ENCODE peak calls at places on chromosomes 1 and 21, in four cellular contexts. I is HCT116; L is naive thymus-derived CD4-positive, alpha-beta T cell; P is PC-3. X is an unnamed sample.

GRCh38 chr1:190667914-190668313 is 190.2 kb upstream of the BRINP3 start:
- DNase-seq in I (no peak), L (no peak), P (no peak), X (no peak)

GRCh38 chr1:52634111-52634510 is 1.1 kb downstream of the SHISAL2A start:
- DNase-seq in I (no peak), L (no peak), P (no peak), X (no peak)

GRCh38 chr1:65165269-65166002 is 17.4 kb downstream of the AK4 start:
- DNase-seq in I (no peak), L (no peak), P (no peak), X (no peak)

GRCh38 chr1:161502641-161503393 is 2.4 kb upstream of the FCGR2A start:
- DNase-seq in I (no peak), L (no peak), P (peak; percentile 71), X (no peak)

GRCh38 chr1:77156214-77156613 is 63.0 kb downstream of the PIGK start:
- DNase-seq in I (no peak), L (no peak), P (no peak), X (no peak)

GRCh38 chr1:48916121-48917069 is 139.7 kb upstream of the BEND5 start:
- DNase-seq in I (peak; percentile 8), L (no peak), P (peak; percentile 78), X (no peak)

GRCh38 chr1:26696191-26696644 is 403 bp downstream of the ARID1A start:
- DNase-seq in I (no peak), L (no peak), P (no peak), X (no peak)

GRCh38 chr1:41924911-41925310 is 6.2 kb upstream of the HIVEP3 start:
- DNase-seq in I (no peak), L (no peak), P (peak; percentile 60), X (no peak)

GRCh38 chr21:29499734-29500343 is 201.1 kb downstream of the BACH1 start:
- DNase-seq in I (peak; percentile 32), L (no peak), P (peak; percentile 67), X (no peak)

GRCh38 chr1:43307458-43308158 is 6.8 kb downstream of the TIE1 start:
- DNase-seq in I (no peak), L (no peak), P (no peak), X (no peak)

GRCh38 chr1:7564097-7564496 is 207.0 kb upstream of the VAMP3 start:
- DNase-seq in I (no peak), L (no peak), P (no peak), X (no peak)
- H3K4me1 ChIP-seq in I (no peaks in the 10 kb centered on the region), L (no peaks in the 10 kb centered on the region), P (no peaks in the 10 kb centered on the region), X (no peaks in the 10 kb centered on the region)

DNA sequence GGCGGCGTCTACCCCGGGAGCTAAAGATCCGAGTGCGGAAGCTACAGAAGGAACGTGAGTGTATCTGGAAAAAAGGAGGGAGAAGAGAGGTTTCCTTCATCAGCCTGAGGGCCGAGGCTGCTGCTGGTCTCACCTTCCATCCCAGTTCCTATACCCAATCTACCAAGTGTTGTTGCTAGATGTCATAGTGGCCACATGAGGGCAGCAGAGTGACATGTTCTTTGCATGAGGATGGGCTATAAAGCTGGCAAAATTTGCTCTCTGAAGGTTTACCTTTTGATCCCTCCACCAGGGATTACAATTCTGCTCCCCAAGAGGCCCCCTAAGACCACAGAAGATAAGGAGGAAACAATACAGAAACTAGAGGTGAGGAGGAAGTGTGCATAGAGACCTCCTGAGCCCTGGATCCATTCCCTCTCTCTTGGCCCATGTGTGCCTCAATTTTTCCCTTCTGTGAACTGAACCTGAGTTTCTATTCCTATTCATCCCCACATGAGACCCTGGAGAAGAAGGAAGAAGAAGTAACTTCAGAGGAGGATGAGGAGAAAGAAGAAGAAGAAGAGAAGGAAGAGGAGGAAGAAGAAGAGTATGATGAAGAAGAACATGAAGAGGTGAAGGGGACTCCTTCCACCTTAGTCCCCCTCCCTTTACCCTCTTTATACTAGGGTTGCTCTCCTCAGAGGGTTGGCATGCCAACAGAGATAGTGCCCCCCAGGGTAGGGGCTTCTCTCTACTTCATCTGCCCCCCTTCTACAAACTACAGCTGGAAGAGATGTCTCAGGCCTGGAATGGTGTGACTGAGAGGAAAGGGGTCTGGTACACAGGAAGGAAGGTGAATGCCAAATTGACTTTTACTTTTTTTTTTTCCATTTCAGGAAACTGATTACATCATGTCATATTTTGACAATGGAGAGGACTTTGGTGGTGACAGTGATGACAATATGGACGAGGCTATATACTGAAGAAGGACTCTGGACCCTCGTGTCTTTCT is 13.3 kb downstream of the POLR3GL start:
- DNase-seq in I (peak; percentile 69), L (peak; percentile 68), P (peak; percentile 90), X (no peak)
- H3K4me1 ChIP-seq in I (peaks cover 30% of the 10 kb centered on the region), L (peaks cover 55% of the 10 kb centered on the region), P (peaks cover 37% of the 10 kb centered on the region), X (peaks cover 24% of the 10 kb centered on the region)

GRCh38 chr1:164770149-164770529 is 211.2 kb downstream of the PBX1 start:
- DNase-seq in I (no peak), L (no peak), P (no peak), X (no peak)
- H3K4me1 ChIP-seq in I (peaks cover 60% of the 10 kb centered on the region), L (no peaks in the 10 kb centered on the region), P (peaks cover 64% of the 10 kb centered on the region), X (peaks cover 53% of the 10 kb centered on the region)

DNA sequence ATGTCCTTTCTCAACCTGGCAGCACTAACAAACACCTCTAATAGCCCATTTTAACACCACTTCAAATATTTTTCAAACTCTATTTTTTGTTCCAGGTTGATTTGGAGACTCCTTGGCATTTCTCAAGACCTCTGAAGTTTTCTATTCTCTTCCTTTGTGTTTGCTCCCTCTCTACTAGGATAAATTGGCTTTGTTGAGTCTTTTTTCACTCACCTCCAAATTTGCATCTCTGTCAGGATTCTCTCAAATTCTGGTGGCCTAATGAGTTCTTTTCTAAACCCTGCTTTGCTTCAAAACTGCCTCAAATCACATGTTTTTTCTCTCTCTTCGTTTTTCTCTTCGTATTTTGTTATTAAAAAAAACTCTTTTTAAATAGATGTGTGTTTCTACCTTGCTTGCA is 582.2 kb upstream of the ADGRL4 start:
- DNase-seq in I (no peak), L (no peak), P (no peak), X (no peak)
- H3K4me1 ChIP-seq in I (no peaks in the 10 kb centered on the region), L (no peaks in the 10 kb centered on the region), P (no peaks in the 10 kb centered on the region), X (no peaks in the 10 kb centered on the region)

X was measured in RWPE2.